ENCODE peak calls at places on chromosomes 12 and 14, in eight cellular contexts. E is HepG2, J is SK-N-SH, K is stomach, H is A549, W is tibial nerve, O is transverse colon, C is ovary. Q is an unnamed sample.

GRCh38 chr12:68565391-68565903 is 45.3 kb upstream of the RAP1B start:
- DNase-seq in C (no peak), H (no peak), O (no peak), K (no peak), E (no peak), W (no peak), J (no peak), Q (no peak)

GRCh38 chr14:88992011-88992410 is 167.6 kb downstream of the TTC8 start:
- DNase-seq in K (no peak), E (no peak), W (no peak), C (no peak), H (no peak), J (no peak), O (no peak), Q (no peak)

GRCh38 chr14:54804720-54805060 is 97.9 kb downstream of the GCH1 start:
- DNase-seq in O (no peak), C (no peak), H (no peak), K (no peak), E (no peak), J (no peak), W (no peak), Q (no peak)

GRCh38 chr12:24810378-24810777 is 138.5 kb downstream of the BCAT1 start:
- DNase-seq in K (no peak), H (no peak), J (no peak), W (no peak), C (no peak), E (no peak), O (no peak), Q (no peak)

GRCh38 chr12:39573971-39574370 is 45.6 kb downstream of the ABCD2 start:
- DNase-seq in C (no peak), J (no peak), O (no peak), E (no peak), H (no peak), K (no peak), W (no peak), Q (no peak)

GRCh38 chr12:4312251-4312650 is 8.8 kb upstream of the TIGAR start:
- DNase-seq in K (no peak), O (no peak), W (no peak), H (no peak), J (no peak), C (no peak), E (no peak), Q (no peak)

GRCh38 chr14:68782091-68782981 is 10.5 kb downstream of the ZFP36L1 start:
- DNase-seq in C (no peak), O (no peak), H (no peak), E (no peak), J (no peak), W (no peak), K (peak; percentile 24), Q (peak; percentile 60)

GRCh38 chr14:77889971-77890442 is 90.1 kb downstream of the ADCK1 start:
- DNase-seq in K (no peak), O (no peak), H (no peak), E (no peak), J (no peak), C (no peak), W (no peak), Q (no peak)

GRCh38 chr14:91373591-91374245 is 43.9 kb downstream of the CCDC88C start:
- DNase-seq in C (no peak), H (no peak), J (peak; percentile 55), K (no peak), W (no peak), O (no peak), E (no peak), Q (no peak)

GRCh38 chr12:104659058-104659457 is 202.3 kb downstream of the CHST11 start:
- DNase-seq in J (no peak), O (no peak), H (no peak), C (no peak), E (no peak), K (no peak), W (no peak), Q (no peak)

GRCh38 chr14:32564591-32564990 is 235.5 kb downstream of the AKAP6 start:
- DNase-seq in H (no peak), C (no peak), O (no peak), E (no peak), K (no peak), W (peak; percentile 9), J (no peak), Q (no peak)

GRCh38 chr12:113261847-113262470 is 40.7 kb downstream of the TPCN1 start:
- DNase-seq in O (no peak), J (no peak), C (no peak), H (no peak), K (no peak), W (no peak), E (no peak), Q (peak; percentile 22)

GRCh38 chr12:30546121-30546520 is 149.5 kb downstream of the IPO8 start:
- DNase-seq in E (peak; percentile 2), J (no peak), H (no peak), W (no peak), K (peak; percentile 34), O (peak; percentile 14), C (no peak), Q (no peak)

GRCh38 chr14:69505338-69506240 is 21.1 kb downstream of the PLEKHD1 start:
- DNase-seq in O (no peak), W (no peak), C (no peak), H (no peak), E (peak; percentile 23), J (no peak), K (no peak), Q (no peak)

GRCh38 chr12:124762384-124762783 is 101.3 kb downstream of the SCARB1 start:
- DNase-seq in C (no peak), K (no peak), W (no peak), J (no peak), H (no peak), O (no peak), E (no peak), Q (no peak)

DNA sequence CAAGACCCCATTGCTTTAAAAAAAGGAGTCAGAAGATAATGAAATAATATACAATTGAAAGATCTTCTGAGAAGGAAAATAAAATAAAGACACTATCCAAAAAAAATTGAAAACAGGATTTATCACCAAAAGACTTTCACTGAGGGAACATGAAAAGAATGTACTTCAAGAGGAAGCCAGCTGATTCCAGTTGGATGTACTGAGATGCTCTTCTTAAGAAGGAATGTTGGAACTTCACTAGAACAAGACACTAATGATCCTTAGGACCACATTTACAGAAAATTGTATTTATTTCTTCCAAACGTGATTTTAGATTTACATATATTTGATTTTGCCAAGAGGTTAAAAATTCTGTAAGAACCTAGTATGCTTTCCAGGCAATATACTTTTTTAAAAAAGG is 65.6 kb upstream of the CNOT2 start:
- DNase-seq in K (no peak), J (no peak), H (no peak), O (no peak), C (no peak), W (no peak), E (no peak), Q (no peak)
- H3K27ac ChIP-seq in K (no peak overlapping the region), J (peak overlapping the region; percentile 25), H (no peak overlapping the region), O (no peak overlapping the region), C (no peak overlapping the region), W (peak overlapping the region; percentile 63), E (no peak overlapping the region), Q (peak overlapping the region; percentile 6)

GRCh38 chr14:100734031-100734990 is 7.6 kb downstream of the DLK1 start:
- DNase-seq in O (no peak), K (no peak), H (no peak), C (peak; percentile 16), E (no peak), J (peak; percentile 28), W (no peak), Q (no peak)

GRCh38 chr14:100733152-100733850 is 6.6 kb downstream of the DLK1 start:
- DNase-seq in J (peak; percentile 24), H (no peak), K (no peak), O (no peak), W (no peak), C (peak; percentile 16), E (no peak), Q (no peak)

GRCh38 chr14:100737526-100737925 is 10.8 kb downstream of the DLK1 start:
- DNase-seq in W (no peak), C (peak; percentile 15), J (peak; percentile 37), H (no peak), O (no peak), K (no peak), E (no peak), Q (peak; percentile 65)

GRCh38 chr14:100736269-100737180 is 9.8 kb downstream of the DLK1 start:
- DNase-seq in K (no peak), W (no peak), H (no peak), J (peak; percentile 69), C (peak; percentile 36), E (no peak), O (no peak), Q (peak; percentile 18)

DNA sequence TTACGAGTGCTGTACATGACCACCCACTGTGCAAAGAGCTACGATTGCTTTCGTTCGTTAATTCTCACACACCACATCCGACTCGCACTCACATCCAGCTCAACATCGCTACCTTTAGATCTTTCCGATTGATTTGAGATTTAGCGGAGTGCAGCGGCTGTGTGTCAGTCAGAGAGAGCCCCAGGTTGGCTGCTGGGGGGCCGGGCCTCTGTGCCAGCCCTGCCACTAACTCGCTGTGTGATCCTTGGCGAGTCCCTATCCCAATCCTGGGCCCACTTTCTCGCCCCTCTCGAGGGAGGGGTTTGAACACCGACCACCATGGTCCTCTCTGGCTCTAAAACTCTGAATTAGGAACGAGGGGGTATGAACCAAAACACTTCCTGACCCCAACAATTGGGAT is 8.6 kb downstream of the DLK1 start:
- DNase-seq in J (peak; percentile 31), H (no peak), K (no peak), E (no peak), O (no peak), C (peak; percentile 9), W (no peak), Q (peak; percentile 41)
- TF ChIP-seq EP300 in J (no peak), H (no peak), K (no peak), E (no peak), O (no peak), C (no peak), W (no peak), Q (no peak)

GRCh38 chr12:115335594-115335993 is 651.6 kb upstream of the TBX3 start:
- DNase-seq in C (no peak), J (no peak), H (no peak), E (no peak), O (no peak), K (no peak), W (no peak), Q (peak; percentile 57)
- H3K9me3 ChIP-seq in C (no peaks in the 10 kb centered on the region), J (no peaks in the 10 kb centered on the region), H (no peaks in the 10 kb centered on the region), E (no peaks in the 10 kb centered on the region), O (no peaks in the 10 kb centered on the region), K (no peaks in the 10 kb centered on the region), W (no peaks in the 10 kb centered on the region), Q (no peaks in the 10 kb centered on the region)

GRCh38 chr12:81088221-81088620 is 10.3 kb downstream of the ACSS3 start:
- DNase-seq in H (no peak), W (no peak), E (no peak), C (no peak), K (no peak), O (no peak), J (no peak), Q (no peak)

GRCh38 chr12:81086342-81086741 is 8.5 kb downstream of the ACSS3 start:
- DNase-seq in C (no peak), E (peak; percentile 89), H (no peak), J (no peak), O (no peak), W (no peak), K (no peak), Q (no peak)

GRCh38 chr12:81084848-81085350 is 7.0 kb downstream of the ACSS3 start:
- DNase-seq in E (no peak), O (no peak), J (no peak), W (no peak), C (no peak), K (no peak), H (no peak), Q (no peak)

GRCh38 chr12:81083906-81084513 is 6.1 kb downstream of the ACSS3 start:
- DNase-seq in H (no peak), C (no peak), K (no peak), E (no peak), W (no peak), J (no peak), O (no peak), Q (no peak)

GRCh38 chr12:81085832-81086231 is 8.0 kb downstream of the ACSS3 start:
- DNase-seq in J (no peak), O (no peak), K (no peak), W (no peak), E (peak; percentile 63), H (no peak), C (no peak), Q (no peak)
- H3K27ac ChIP-seq in J (no peak overlapping the region), O (no peak overlapping the region), K (peak overlapping the region; percentile 51), W (peak overlapping the region; percentile 69), E (peak overlapping the region; percentile 73), H (no peak overlapping the region), C (no peak overlapping the region), Q (no peak overlapping the region)

Q was measured in suprapubic skin.